ENCODE peak calls at places on chromosomes 3 and 15, in four cellular contexts. One of them, this sample, is unnamed.

GRCh38 chr15:60590935-60591490 is 112.1 kb upstream of the ICE2 start:
- DNase-seq in HL-60: no peak
- DNase-seq in GM12878: no peak
- DNase-seq in K562: no peak
- DNase-seq in this sample: peak

GRCh38 chr3:196192036-196193001 is 18.9 kb downstream of the ZDHHC19 start:
- DNase-seq in HL-60: no peak
- DNase-seq in GM12878: peak
- DNase-seq in K562: peak
- DNase-seq in this sample: no peak

GRCh38 chr3:71662056-71662455 is 63.1 kb downstream of the EIF4E3 start:
- DNase-seq in HL-60: no peak
- DNase-seq in GM12878: no peak
- DNase-seq in K562: no peak
- DNase-seq in this sample: no peak

GRCh38 chr15:99177679-99178078 is 71.7 kb downstream of the TTC23 start:
- DNase-seq in HL-60: no peak
- DNase-seq in GM12878: no peak
- DNase-seq in K562: no peak
- DNase-seq in this sample: no peak

GRCh38 chr3:161163297-161163696 is 57.8 kb upstream of the NMD3 start:
- DNase-seq in HL-60: peak
- DNase-seq in GM12878: no peak
- DNase-seq in K562: peak
- DNase-seq in this sample: no peak

GRCh38 chr3:147008886-147009285 is 397.5 kb downstream of the ZIC4 start:
- DNase-seq in HL-60: no peak
- DNase-seq in GM12878: no peak
- DNase-seq in K562: no peak
- DNase-seq in this sample: no peak

GRCh38 chr3:123406598-123406997 is 42.3 kb downstream of the ADCY5 start:
- DNase-seq in HL-60: no peak
- DNase-seq in GM12878: no peak
- DNase-seq in K562: no peak
- DNase-seq in this sample: no peak

GRCh38 chr3:142850395-142851023 is 38.4 kb downstream of the PCOLCE2 start:
- DNase-seq in HL-60: peak
- DNase-seq in GM12878: no peak
- DNase-seq in K562: peak
- DNase-seq in this sample: no peak

GRCh38 chr15:54026891-54027290 is 48.6 kb downstream of the UNC13C start:
- DNase-seq in HL-60: no peak
- DNase-seq in GM12878: no peak
- DNase-seq in K562: no peak
- DNase-seq in this sample: no peak

GRCh38 chr15:49168026-49168425 is 2.0 kb upstream of the GALK2 start:
- DNase-seq in HL-60: no peak
- DNase-seq in GM12878: no peak
- DNase-seq in K562: no peak
- DNase-seq in this sample: no peak

GRCh38 chr3:149554826-149555225 is 80.3 kb downstream of the TM4SF4 start:
- DNase-seq in HL-60: no peak
- DNase-seq in GM12878: no peak
- DNase-seq in K562: no peak
- DNase-seq in this sample: no peak

GRCh38 chr3:16917256-16917935 is 32.6 kb downstream of the PLCL2 start:
- DNase-seq in HL-60: no peak
- DNase-seq in GM12878: no peak
- DNase-seq in K562: no peak
- DNase-seq in this sample: no peak

GRCh38 chr3:13134879-13135206 is 61.6 kb upstream of the IQSEC1 start:
- DNase-seq in HL-60: no peak
- DNase-seq in GM12878: no peak
- DNase-seq in K562: no peak
- DNase-seq in this sample: no peak

GRCh38 chr3:58568572-58569286 is 8.5 kb downstream of the FAM107A start:
- DNase-seq in HL-60: peak
- DNase-seq in GM12878: peak
- DNase-seq in K562: peak
- DNase-seq in this sample: no peak

GRCh38 chr3:108312656-108313055 is 16.3 kb downstream of the HHLA2 start:
- DNase-seq in HL-60: peak
- DNase-seq in GM12878: no peak
- DNase-seq in K562: no peak
- DNase-seq in this sample: no peak

GRCh38 chr15:96893159-96893906 is 562.8 kb downstream of the NR2F2 start:
- DNase-seq in HL-60: no peak
- DNase-seq in GM12878: no peak
- DNase-seq in K562: no peak
- DNase-seq in this sample: no peak

GRCh38 chr3:109806929-109807328 is 469.6 kb upstream of the DPPA4 start:
- DNase-seq in HL-60: peak
- DNase-seq in GM12878: no peak
- DNase-seq in K562: peak
- DNase-seq in this sample: no peak

GRCh38 chr3:32951410-32951811 is at the start of gene CCR4:
- DNase-seq in HL-60: no peak
- DNase-seq in GM12878: no peak
- DNase-seq in K562: peak
- DNase-seq in this sample: no peak

GRCh38 chr15:36185438-36185837 is 394.0 kb upstream of the CDIN1 start:
- DNase-seq in HL-60: no peak
- DNase-seq in GM12878: no peak
- DNase-seq in K562: no peak
- DNase-seq in this sample: no peak

GRCh38 chr15:78200276-78200930 is 34.0 kb downstream of the ACSBG1 start:
- DNase-seq in HL-60: no peak
- DNase-seq in GM12878: no peak
- DNase-seq in K562: no peak
- DNase-seq in this sample: no peak

GRCh38 chr15:71239592-71240364 is 124.5 kb downstream of the THSD4 start:
- DNase-seq in HL-60: no peak
- DNase-seq in GM12878: no peak
- DNase-seq in K562: no peak
- DNase-seq in this sample: no peak

GRCh38 chr15:48177383-48177874 is 666 bp downstream of the MYEF2 start:
- DNase-seq in HL-60: no peak
- DNase-seq in GM12878: peak
- DNase-seq in K562: no peak
- DNase-seq in this sample: no peak

GRCh38 chr3:140088058-140088457 is 153.1 kb downstream of the CLSTN2 start:
- DNase-seq in HL-60: no peak
- DNase-seq in GM12878: no peak
- DNase-seq in K562: no peak
- DNase-seq in this sample: no peak

GRCh38 chr15:39599871-39600270 is 19.0 kb downstream of the THBS1 start:
- DNase-seq in HL-60: no peak
- DNase-seq in GM12878: no peak
- DNase-seq in K562: no peak
- DNase-seq in this sample: no peak

GRCh38 chr15:83943043-83943442 is 289.1 kb downstream of the ADAMTSL3 start:
- DNase-seq in HL-60: no peak
- DNase-seq in GM12878: no peak
- DNase-seq in K562: no peak
- DNase-seq in this sample: no peak

GRCh38 chr3:135895734-135896121 is 69.8 kb upstream of the PPP2R3A start:
- DNase-seq in HL-60: no peak
- DNase-seq in GM12878: no peak
- DNase-seq in K562: no peak
- DNase-seq in this sample: no peak
- TF ChIP-seq SPI1 in HL-60: no peak
- TF ChIP-seq SPI1 in GM12878: no peak
- TF ChIP-seq SPI1 in K562: no peak
- TF ChIP-seq SPI1 in this sample: no peak

GRCh38 chr3:5019411-5020261 is 40.4 kb downstream of the BHLHE40 start:
- DNase-seq in HL-60: no peak
- DNase-seq in GM12878: no peak
- DNase-seq in K562: peak
- DNase-seq in this sample: no peak
- TF ChIP-seq SPI1 in HL-60: no peak
- TF ChIP-seq SPI1 in GM12878: no peak
- TF ChIP-seq SPI1 in K562: peak
- TF ChIP-seq SPI1 in this sample: peak

GRCh38 chr3:9175421-9175820 is 74.0 kb downstream of the SRGAP3 start:
- DNase-seq in HL-60: no peak
- DNase-seq in GM12878: no peak
- DNase-seq in K562: no peak
- DNase-seq in this sample: no peak
- TF ChIP-seq SPI1 in HL-60: no peak
- TF ChIP-seq SPI1 in GM12878: no peak
- TF ChIP-seq SPI1 in K562: no peak
- TF ChIP-seq SPI1 in this sample: no peak

GRCh38 chr3:111998661-111999641 is at the start of gene TAGLN3:
- DNase-seq in HL-60: no peak
- DNase-seq in GM12878: no peak
- DNase-seq in K562: no peak
- DNase-seq in this sample: no peak
- TF ChIP-seq SPI1 in HL-60: no peak
- TF ChIP-seq SPI1 in GM12878: no peak
- TF ChIP-seq SPI1 in K562: no peak
- TF ChIP-seq SPI1 in this sample: no peak

This sample was measured in GM12891.